ENCODE peak calls at places on chromosomes 6 and 20, in seven cellular contexts. A is brain microvascular endothelial cell, S is body of pancreas, L is heart right ventricle, N is GM06990, H is BE2C, T is transverse colon. M is an unnamed sample.

GRCh38 chr6:95280690-95281273 is 296.6 kb upstream of the MANEA start:
- DNase-seq in A (no peak), S (no peak), L (peak; percentile 9), N (no peak), H (peak; percentile 45), T (no peak), M (no peak)

GRCh38 chr6:156413156-156413555 is 364.0 kb upstream of the ARID1B start:
- DNase-seq in A (no peak), S (no peak), L (no peak), N (no peak), H (no peak), T (no peak), M (no peak)

GRCh38 chr6:74598473-74599393 is 607.1 kb downstream of the COL12A1 start:
- DNase-seq in A (no peak), S (no peak), L (no peak), N (peak; percentile 77), H (no peak), T (no peak), M (peak; percentile 45)

GRCh38 chr20:62772994-62773858 is 23.0 kb upstream of the MRGBP start:
- DNase-seq in A (no peak), S (peak; percentile 64), L (no peak), N (no peak), H (no peak), T (no peak), M (no peak)

GRCh38 chr20:59182401-59183044 is 18.9 kb downstream of the ZNF831 start:
- DNase-seq in A (no peak), S (no peak), L (no peak), N (no peak), H (no peak), T (no peak), M (no peak)

GRCh38 chr6:101509556-101509955 is 116.0 kb downstream of the GRIK2 start:
- DNase-seq in A (no peak), S (no peak), L (no peak), N (no peak), H (no peak), T (no peak), M (no peak)

GRCh38 chr6:141153563-141153962 is 979.2 kb upstream of the GJE1 start:
- DNase-seq in A (no peak), S (no peak), L (no peak), N (peak; percentile 48), H (no peak), T (no peak), M (no peak)

GRCh38 chr6:146892613-146893401 is 294.0 kb downstream of the ADGB start:
- DNase-seq in A (peak; percentile 68), S (no peak), L (no peak), N (no peak), H (no peak), T (no peak), M (no peak)

GRCh38 chr20:23087587-23088275 is 1.6 kb upstream of the CD93 start:
- DNase-seq in A (no peak), S (no peak), L (no peak), N (no peak), H (no peak), T (no peak), M (no peak)

GRCh38 chr6:167713088-167713475 is 113.6 kb upstream of the AFDN start:
- DNase-seq in A (no peak), S (no peak), L (no peak), N (no peak), H (no peak), T (no peak), M (no peak)

GRCh38 chr20:50191566-50192363 is 1.1 kb downstream of the CEBPB start:
- DNase-seq in A (no peak), S (peak; percentile 68), L (no peak), N (peak; percentile 81), H (peak; percentile 77), T (peak; percentile 55), M (no peak)

GRCh38 chr6:90442366-90442765 is 144.5 kb downstream of the MAP3K7 start:
- DNase-seq in A (no peak), S (no peak), L (no peak), N (no peak), H (no peak), T (no peak), M (no peak)

GRCh38 chr6:7262037-7262461 is 51.0 kb downstream of the SSR1 start:
- DNase-seq in A (no peak), S (peak; percentile 48), L (no peak), N (no peak), H (no peak), T (peak; percentile 51), M (no peak)

GRCh38 chr6:43983191-43983590 is 144.1 kb downstream of the MRPL14 start:
- DNase-seq in A (no peak), S (no peak), L (no peak), N (no peak), H (no peak), T (no peak), M (no peak)

GRCh38 chr6:116564921-116565872 is 6.1 kb upstream of the RWDD1 start:
- DNase-seq in A (no peak), S (peak; percentile 15), L (no peak), N (peak; percentile 14), H (peak; percentile 45), T (no peak), M (no peak)

GRCh38 chr6:131978522-131978921 is 27.4 kb upstream of the CCN2 start:
- DNase-seq in A (no peak), S (no peak), L (no peak), N (no peak), H (no peak), T (no peak), M (no peak)
- H3K4me3 ChIP-seq in A (no peak overlapping the region), S (no peak overlapping the region), L (no peak overlapping the region), N (no peak overlapping the region), H (no peak overlapping the region), T (no peak overlapping the region), M (no peak overlapping the region)

GRCh38 chr6:81762132-81762531 is 9.7 kb upstream of the TENT5A start:
- DNase-seq in A (no peak), S (no peak), L (no peak), N (no peak), H (peak; percentile 58), T (no peak), M (no peak)
- TF ChIP-seq CTCF in A (peak; percentile 15), S (no peak), L (no peak), N (no peak), H (peak; percentile 16), T (no peak), M (no peak)

GRCh38 chr6:149821492-149821891 is 42.7 kb downstream of the LRP11 start:
- DNase-seq in A (no peak), S (no peak), L (no peak), N (no peak), H (no peak), T (no peak), M (no peak)
- H3K36me3 ChIP-seq in A (no peaks in the 10 kb centered on the region), S (no peaks in the 10 kb centered on the region), L (peaks cover 64% of the 10 kb centered on the region), N (no peaks in the 10 kb centered on the region), H (peaks cover 3% of the 10 kb centered on the region), T (no peaks in the 10 kb centered on the region), M (no peaks in the 10 kb centered on the region)

GRCh38 chr6:87066449-87067288 is 28.2 kb downstream of the CGA start:
- DNase-seq in A (peak; percentile 49), S (peak; percentile 45), L (peak; percentile 40), N (peak; percentile 12), H (peak; percentile 61), T (peak; percentile 42), M (peak; percentile 14)
- H3K4me3 ChIP-seq in A (peak overlapping the region; percentile 15), S (no peak overlapping the region), L (no peak overlapping the region), N (peak overlapping the region; percentile 43), H (peak overlapping the region; percentile 2), T (peak overlapping the region; percentile 6), M (no peak overlapping the region)

GRCh38 chr6:151240036-151240685 is 394 bp downstream of the AKAP12 start:
- DNase-seq in A (peak; percentile 90), S (peak; percentile 47), L (peak; percentile 84), N (peak; percentile 18), H (peak; percentile 89), T (peak; percentile 72), M (peak; percentile 53)
- TF ChIP-seq CTCF in A (peak; percentile 9), S (no peak), L (peak; percentile 35), N (no peak), H (no peak), T (no peak), M (no peak)

GRCh38 chr20:47215653-47216397 is 140.7 kb downstream of the ZMYND8 start:
- DNase-seq in A (no peak), S (no peak), L (no peak), N (no peak), H (no peak), T (no peak), M (no peak)
- H3K36me3 ChIP-seq in A (peaks cover 47% of the 10 kb centered on the region), S (no peaks in the 10 kb centered on the region), L (peaks cover 83% of the 10 kb centered on the region), N (peaks cover 41% of the 10 kb centered on the region), H (peaks cover 94% of the 10 kb centered on the region), T (peaks cover 26% of the 10 kb centered on the region), M (no peaks in the 10 kb centered on the region)

GRCh38 chr6:16706029-16706428 is 55.2 kb downstream of the ATXN1 start:
- DNase-seq in A (no peak), S (no peak), L (no peak), N (no peak), H (no peak), T (no peak), M (no peak)

GRCh38 chr6:16707101-16707783 is 54.0 kb downstream of the ATXN1 start:
- DNase-seq in A (no peak), S (no peak), L (no peak), N (no peak), H (no peak), T (no peak), M (no peak)

GRCh38 chr6:16700202-16700997 is 60.9 kb downstream of the ATXN1 start:
- DNase-seq in A (no peak), S (no peak), L (no peak), N (peak; percentile 26), H (peak; percentile 18), T (peak; percentile 28), M (no peak)

GRCh38 chr6:16705403-16705993 is 55.8 kb downstream of the ATXN1 start:
- DNase-seq in A (no peak), S (no peak), L (no peak), N (no peak), H (no peak), T (no peak), M (no peak)

GRCh38 chr6:16704706-16705402 is 56.4 kb downstream of the ATXN1 start:
- DNase-seq in A (peak; percentile 69), S (no peak), L (no peak), N (peak; percentile 31), H (no peak), T (no peak), M (no peak)
- H3K4me3 ChIP-seq in A (no peak overlapping the region), S (no peak overlapping the region), L (peak overlapping the region; percentile 39), N (no peak overlapping the region), H (no peak overlapping the region), T (no peak overlapping the region), M (no peak overlapping the region)